ENCODE peak calls at places on chromosomes 3 and 15, in eight cellular contexts. One of them, this sample, is unnamed.

GRCh38 chr3:97265237-97266005 is 451.0 kb downstream of the EPHA6 start:
- DNase-seq in PC-3: no peak
- DNase-seq in MM.1S: no peak
- DNase-seq in hepatocyte: no peak
- DNase-seq in neural progenitor cell: no peak
- DNase-seq in HCT116: no peak
- DNase-seq in OCI-LY7: no peak
- DNase-seq in SK-N-SH: no peak
- DNase-seq in this sample: no peak

GRCh38 chr3:75001330-75001729 is 386.9 kb upstream of the CNTN3 start:
- DNase-seq in PC-3: no peak
- DNase-seq in MM.1S: peak
- DNase-seq in hepatocyte: no peak
- DNase-seq in neural progenitor cell: no peak
- DNase-seq in HCT116: no peak
- DNase-seq in OCI-LY7: no peak
- DNase-seq in SK-N-SH: peak
- DNase-seq in this sample: peak

GRCh38 chr3:140323561-140323960 is 354.3 kb upstream of the TRIM42 start:
- DNase-seq in PC-3: no peak
- DNase-seq in MM.1S: no peak
- DNase-seq in hepatocyte: no peak
- DNase-seq in neural progenitor cell: no peak
- DNase-seq in HCT116: no peak
- DNase-seq in OCI-LY7: no peak
- DNase-seq in SK-N-SH: no peak
- DNase-seq in this sample: no peak

GRCh38 chr15:73941871-73942635 is 15.8 kb downstream of the LOXL1 start:
- DNase-seq in PC-3: peak
- DNase-seq in MM.1S: peak
- DNase-seq in hepatocyte: no peak
- DNase-seq in neural progenitor cell: no peak
- DNase-seq in HCT116: no peak
- DNase-seq in OCI-LY7: no peak
- DNase-seq in SK-N-SH: no peak
- DNase-seq in this sample: no peak

GRCh38 chr3:100682056-100682853 is 27.0 kb upstream of the TFG start:
- DNase-seq in PC-3: no peak
- DNase-seq in MM.1S: no peak
- DNase-seq in hepatocyte: no peak
- DNase-seq in neural progenitor cell: no peak
- DNase-seq in HCT116: no peak
- DNase-seq in OCI-LY7: no peak
- DNase-seq in SK-N-SH: peak
- DNase-seq in this sample: peak

GRCh38 chr3:47054414-47054813 is 74.9 kb downstream of the NBEAL2 start:
- DNase-seq in PC-3: no peak
- DNase-seq in MM.1S: peak
- DNase-seq in hepatocyte: no peak
- DNase-seq in neural progenitor cell: no peak
- DNase-seq in HCT116: no peak
- DNase-seq in OCI-LY7: no peak
- DNase-seq in SK-N-SH: no peak
- DNase-seq in this sample: no peak

GRCh38 chr15:28963711-28964081 is 77.9 kb downstream of the APBA2 start:
- DNase-seq in PC-3: no peak
- DNase-seq in MM.1S: no peak
- DNase-seq in hepatocyte: no peak
- DNase-seq in neural progenitor cell: no peak
- DNase-seq in HCT116: no peak
- DNase-seq in OCI-LY7: no peak
- DNase-seq in SK-N-SH: no peak
- DNase-seq in this sample: no peak

GRCh38 chr3:141690366-141691072 is 47.6 kb upstream of the RNF7 start:
- DNase-seq in PC-3: no peak
- DNase-seq in MM.1S: no peak
- DNase-seq in hepatocyte: no peak
- DNase-seq in neural progenitor cell: no peak
- DNase-seq in HCT116: no peak
- DNase-seq in OCI-LY7: no peak
- DNase-seq in SK-N-SH: no peak
- DNase-seq in this sample: no peak

GRCh38 chr15:92617197-92618037 is 38.2 kb downstream of the FAM174B start:
- DNase-seq in PC-3: peak
- DNase-seq in MM.1S: no peak
- DNase-seq in hepatocyte: peak
- DNase-seq in neural progenitor cell: peak
- DNase-seq in HCT116: no peak
- DNase-seq in OCI-LY7: no peak
- DNase-seq in SK-N-SH: peak
- DNase-seq in this sample: no peak

GRCh38 chr15:66163553-66163952 is 90.0 kb downstream of the MEGF11 start:
- DNase-seq in PC-3: no peak
- DNase-seq in MM.1S: no peak
- DNase-seq in hepatocyte: no peak
- DNase-seq in neural progenitor cell: no peak
- DNase-seq in HCT116: no peak
- DNase-seq in OCI-LY7: no peak
- DNase-seq in SK-N-SH: no peak
- DNase-seq in this sample: no peak

GRCh38 chr3:78818161-78818985 is 949.4 kb downstream of the ROBO1 start:
- DNase-seq in PC-3: no peak
- DNase-seq in MM.1S: no peak
- DNase-seq in hepatocyte: no peak
- DNase-seq in neural progenitor cell: no peak
- DNase-seq in HCT116: no peak
- DNase-seq in OCI-LY7: no peak
- DNase-seq in SK-N-SH: no peak
- DNase-seq in this sample: no peak

GRCh38 chr15:57114070-57114469 is 195.6 kb downstream of the TCF12 start:
- DNase-seq in PC-3: peak
- DNase-seq in MM.1S: no peak
- DNase-seq in hepatocyte: no peak
- DNase-seq in neural progenitor cell: no peak
- DNase-seq in HCT116: no peak
- DNase-seq in OCI-LY7: no peak
- DNase-seq in SK-N-SH: no peak
- DNase-seq in this sample: no peak

GRCh38 chr3:194472290-194472920 is 14.4 kb downstream of the ATP13A3 start:
- DNase-seq in PC-3: peak
- DNase-seq in MM.1S: peak
- DNase-seq in hepatocyte: peak
- DNase-seq in neural progenitor cell: peak
- DNase-seq in HCT116: peak
- DNase-seq in OCI-LY7: peak
- DNase-seq in SK-N-SH: peak
- DNase-seq in this sample: peak

GRCh38 chr3:88219138-88219792 is 69.5 kb downstream of the C3orf38 start:
- DNase-seq in PC-3: peak
- DNase-seq in MM.1S: peak
- DNase-seq in hepatocyte: peak
- DNase-seq in neural progenitor cell: peak
- DNase-seq in HCT116: no peak
- DNase-seq in OCI-LY7: peak
- DNase-seq in SK-N-SH: peak
- DNase-seq in this sample: peak

GRCh38 chr3:36904641-36905040 is 40.2 kb downstream of the TRANK1 start:
- DNase-seq in PC-3: peak
- DNase-seq in MM.1S: no peak
- DNase-seq in hepatocyte: no peak
- DNase-seq in neural progenitor cell: peak
- DNase-seq in HCT116: no peak
- DNase-seq in OCI-LY7: no peak
- DNase-seq in SK-N-SH: peak
- DNase-seq in this sample: peak

GRCh38 chr3:182711853-182712252 is 81.5 kb upstream of the ATP11B start:
- DNase-seq in PC-3: no peak
- DNase-seq in MM.1S: no peak
- DNase-seq in hepatocyte: no peak
- DNase-seq in neural progenitor cell: no peak
- DNase-seq in HCT116: no peak
- DNase-seq in OCI-LY7: no peak
- DNase-seq in SK-N-SH: no peak
- DNase-seq in this sample: no peak

GRCh38 chr3:15097889-15098288 is 1.1 kb downstream of the RBSN start:
- DNase-seq in PC-3: peak
- DNase-seq in MM.1S: peak
- DNase-seq in hepatocyte: no peak
- DNase-seq in neural progenitor cell: no peak
- DNase-seq in HCT116: no peak
- DNase-seq in OCI-LY7: peak
- DNase-seq in SK-N-SH: no peak
- DNase-seq in this sample: no peak

GRCh38 chr3:194287977-194288706 is 63.0 kb downstream of the CPN2 start:
- DNase-seq in PC-3: no peak
- DNase-seq in MM.1S: no peak
- DNase-seq in hepatocyte: no peak
- DNase-seq in neural progenitor cell: no peak
- DNase-seq in HCT116: no peak
- DNase-seq in OCI-LY7: no peak
- DNase-seq in SK-N-SH: no peak
- DNase-seq in this sample: no peak

GRCh38 chr3:177357352-177358084 is 160.2 kb upstream of the TBL1XR1 start:
- DNase-seq in PC-3: peak
- DNase-seq in MM.1S: peak
- DNase-seq in hepatocyte: peak
- DNase-seq in neural progenitor cell: peak
- DNase-seq in HCT116: peak
- DNase-seq in OCI-LY7: peak
- DNase-seq in SK-N-SH: peak
- DNase-seq in this sample: peak

GRCh38 chr3:25661694-25662455 is 2.8 kb downstream of the TOP2B start:
- DNase-seq in PC-3: peak
- DNase-seq in MM.1S: peak
- DNase-seq in hepatocyte: no peak
- DNase-seq in neural progenitor cell: no peak
- DNase-seq in HCT116: no peak
- DNase-seq in OCI-LY7: peak
- DNase-seq in SK-N-SH: peak
- DNase-seq in this sample: no peak

GRCh38 chr3:171168086-171168485 is 141.6 kb upstream of the SLC2A2 start:
- DNase-seq in PC-3: peak
- DNase-seq in MM.1S: no peak
- DNase-seq in hepatocyte: peak
- DNase-seq in neural progenitor cell: peak
- DNase-seq in HCT116: no peak
- DNase-seq in OCI-LY7: no peak
- DNase-seq in SK-N-SH: no peak
- DNase-seq in this sample: peak
- TF ChIP-seq CTCF in PC-3: peak
- TF ChIP-seq CTCF in MM.1S: no peak
- TF ChIP-seq CTCF in hepatocyte: peak
- TF ChIP-seq CTCF in neural progenitor cell: peak
- TF ChIP-seq CTCF in HCT116: peak
- TF ChIP-seq CTCF in OCI-LY7: peak
- TF ChIP-seq CTCF in SK-N-SH: peak
- TF ChIP-seq CTCF in this sample: peak

GRCh38 chr15:100910556-100910955 is 8.6 kb upstream of the LRRK1 start:
- DNase-seq in PC-3: peak
- DNase-seq in MM.1S: no peak
- DNase-seq in hepatocyte: no peak
- DNase-seq in neural progenitor cell: no peak
- DNase-seq in HCT116: no peak
- DNase-seq in OCI-LY7: no peak
- DNase-seq in SK-N-SH: no peak
- DNase-seq in this sample: no peak
- TF ChIP-seq EZH2phosphoT487 in PC-3: no peak
- TF ChIP-seq EZH2phosphoT487 in MM.1S: no peak
- TF ChIP-seq EZH2phosphoT487 in hepatocyte: no peak
- TF ChIP-seq EZH2phosphoT487 in neural progenitor cell: no peak
- TF ChIP-seq EZH2phosphoT487 in HCT116: no peak
- TF ChIP-seq EZH2phosphoT487 in OCI-LY7: no peak
- TF ChIP-seq EZH2phosphoT487 in SK-N-SH: no peak
- TF ChIP-seq EZH2phosphoT487 in this sample: no peak

DNA sequence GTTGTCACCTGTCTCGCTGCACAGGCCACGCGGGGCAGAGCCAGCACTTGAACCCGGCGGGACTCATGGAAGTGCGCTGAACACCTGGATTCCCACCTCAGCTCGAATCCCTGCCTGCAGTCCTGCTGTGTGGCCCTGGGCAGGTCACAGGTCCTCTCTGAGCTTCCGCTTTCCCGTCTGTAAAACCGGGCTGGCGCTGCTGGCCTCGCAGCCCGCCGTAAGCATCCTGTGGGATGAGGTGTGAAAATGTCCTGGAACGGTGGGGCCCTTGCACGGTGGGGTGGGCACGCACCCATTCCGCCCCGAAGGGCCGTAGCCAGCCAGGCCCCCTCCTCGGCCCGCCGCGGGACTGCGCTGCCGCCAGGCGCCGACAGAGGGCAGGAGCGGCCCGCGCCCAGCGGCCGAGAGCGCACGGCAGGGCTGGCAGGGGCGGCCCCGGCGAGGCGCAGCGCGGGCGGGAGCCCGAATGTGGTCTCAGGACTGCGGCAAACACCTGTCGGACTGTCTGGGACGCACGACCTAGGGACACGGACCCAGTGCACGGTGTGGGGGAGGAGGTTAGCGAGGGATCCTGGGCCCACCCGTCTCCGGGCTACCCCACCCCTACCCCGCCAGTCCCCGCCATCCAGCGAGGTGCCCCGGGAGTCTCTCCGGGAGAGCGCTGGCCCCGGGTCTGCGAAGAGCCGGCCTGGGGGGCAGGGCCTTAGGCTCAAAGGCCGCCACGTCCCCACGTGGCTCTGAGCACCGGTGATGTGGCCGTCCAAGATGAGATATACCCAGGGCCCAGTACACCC is 40.4 kb downstream of the DNAJB8 start:
- DNase-seq in PC-3: peak
- DNase-seq in MM.1S: peak
- DNase-seq in hepatocyte: peak
- DNase-seq in neural progenitor cell: peak
- DNase-seq in HCT116: no peak
- DNase-seq in OCI-LY7: peak
- DNase-seq in SK-N-SH: peak
- DNase-seq in this sample: peak
- TF ChIP-seq CTCF in PC-3: peak
- TF ChIP-seq CTCF in MM.1S: peak
- TF ChIP-seq CTCF in hepatocyte: peak
- TF ChIP-seq CTCF in neural progenitor cell: peak
- TF ChIP-seq CTCF in HCT116: peak
- TF ChIP-seq CTCF in OCI-LY7: peak
- TF ChIP-seq CTCF in SK-N-SH: peak
- TF ChIP-seq CTCF in this sample: peak

DNA sequence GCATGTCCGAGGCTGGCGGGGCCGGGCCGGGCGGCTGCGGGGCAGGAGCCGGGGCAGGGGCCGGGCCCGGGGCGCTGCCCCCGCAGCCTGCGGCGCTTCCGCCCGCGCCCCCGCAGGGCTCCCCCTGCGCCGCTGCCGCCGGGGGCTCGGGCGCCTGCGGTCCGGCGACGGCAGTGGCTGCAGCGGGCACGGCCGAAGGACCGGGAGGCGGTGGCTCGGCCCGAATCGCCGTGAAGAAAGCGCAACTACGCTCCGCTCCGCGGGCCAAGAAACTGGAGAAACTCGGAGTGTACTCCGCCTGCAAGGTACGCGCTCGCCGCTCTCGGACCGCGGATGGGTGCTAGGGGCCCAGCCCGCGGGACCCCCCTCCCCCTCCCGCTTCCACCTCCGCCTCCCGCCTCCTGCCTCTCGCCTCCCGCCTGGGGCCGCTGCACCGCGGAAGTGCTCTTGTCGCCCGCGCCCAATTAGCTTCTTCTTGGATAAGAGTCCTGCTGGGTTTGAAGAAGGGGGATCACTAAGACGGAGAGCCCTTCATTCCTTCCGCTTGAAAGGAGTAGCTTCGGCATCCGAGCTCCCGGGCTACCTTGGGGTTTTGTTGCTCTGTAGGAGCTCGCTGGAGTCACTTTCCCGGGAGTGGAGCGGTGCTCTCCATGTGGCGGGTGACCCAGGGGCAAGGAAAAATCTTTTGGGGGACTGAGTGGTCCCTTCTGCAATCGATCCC is 390 bp downstream of the KAT2B start:
- DNase-seq in PC-3: peak
- DNase-seq in MM.1S: peak
- DNase-seq in hepatocyte: peak
- DNase-seq in neural progenitor cell: peak
- DNase-seq in HCT116: peak
- DNase-seq in OCI-LY7: peak
- DNase-seq in SK-N-SH: peak
- DNase-seq in this sample: peak
- TF ChIP-seq EZH2phosphoT487 in PC-3: no peak
- TF ChIP-seq EZH2phosphoT487 in MM.1S: no peak
- TF ChIP-seq EZH2phosphoT487 in hepatocyte: no peak
- TF ChIP-seq EZH2phosphoT487 in neural progenitor cell: no peak
- TF ChIP-seq EZH2phosphoT487 in HCT116: no peak
- TF ChIP-seq EZH2phosphoT487 in OCI-LY7: no peak
- TF ChIP-seq EZH2phosphoT487 in SK-N-SH: no peak
- TF ChIP-seq EZH2phosphoT487 in this sample: no peak